ENCODE peak calls at places on chromosome 9, in five cellular contexts. X is cardiac septum; Q is activated naive CD4-positive, alpha-beta T cell treated with anti-CD3 and anti-CD28 coated beads, Interleukin-2, amount 50 U/mL, for 72 hours; D is cardiac muscle cell; V is transverse colon. B is an unnamed sample.

GRCh38 chr9:106797299-106797698 is 65.7 kb upstream of the ZNF462 start:
- DNase-seq in X (no peak), Q (no peak), D (no peak), V (peak), B (no peak)

GRCh38 chr9:129887210-129888084 is 52.2 kb downstream of the USP20 start:
- DNase-seq in X (no peak), Q (peak), D (no peak), V (peak), B (peak)

GRCh38 chr9:135920256-135920930 is 13.0 kb upstream of the CAMSAP1 start:
- DNase-seq in X (no peak), Q (no peak), D (no peak), V (no peak), B (no peak)

GRCh38 chr9:95182854-95183563 is 134.5 kb downstream of the FANCC start:
- DNase-seq in X (no peak), Q (no peak), D (peak), V (no peak), B (no peak)

GRCh38 chr9:110659891-110660541 is 8.6 kb upstream of the MUSK start:
- DNase-seq in X (no peak), Q (no peak), D (no peak), V (no peak), B (no peak)

GRCh38 chr9:127974002-127974768 is 6.6 kb downstream of the EEIG1 start:
- DNase-seq in X (no peak), Q (no peak), D (no peak), V (no peak), B (no peak)

GRCh38 chr9:98523231-98523901 is 185.4 kb downstream of the GABBR2 start:
- DNase-seq in X (no peak), Q (no peak), D (peak), V (no peak), B (no peak)

GRCh38 chr9:18020254-18020745 is 441.4 kb downstream of the SH3GL2 start:
- DNase-seq in X (no peak), Q (no peak), D (no peak), V (no peak), B (no peak)

GRCh38 chr9:112505083-112505482 is 18.5 kb downstream of the KIAA1958 start:
- DNase-seq in X (no peak), Q (no peak), D (no peak), V (no peak), B (no peak)

GRCh38 chr9:34541540-34541939 is 18.8 kb upstream of the ENHO start:
- DNase-seq in X (no peak), Q (no peak), D (no peak), V (no peak), B (no peak)

GRCh38 chr9:107975426-107976010 is 485.9 kb upstream of the KLF4 start:
- DNase-seq in X (no peak), Q (no peak), D (no peak), V (peak), B (no peak)

GRCh38 chr9:25418974-25419373 is 259.3 kb downstream of the TUSC1 start:
- DNase-seq in X (no peak), Q (no peak), D (no peak), V (no peak), B (no peak)

GRCh38 chr9:79617395-79617794 is 45.6 kb downstream of the TLE4 start:
- DNase-seq in X (no peak), Q (no peak), D (no peak), V (peak), B (no peak)

GRCh38 chr9:132912131-132912530 is 32.3 kb downstream of the TSC1 start:
- DNase-seq in X (no peak), Q (no peak), D (no peak), V (no peak), B (no peak)

GRCh38 chr9:97721396-97721795 is 24.3 kb upstream of the XPA start:
- DNase-seq in X (no peak), Q (no peak), D (no peak), V (no peak), B (no peak)

GRCh38 chr9:7186175-7186574 is 428.4 kb downstream of the KDM4C start:
- DNase-seq in X (no peak), Q (no peak), D (no peak), V (no peak), B (peak)

GRCh38 chr9:123426406-123426805 is 70.4 kb downstream of the CRB2 start:
- DNase-seq in X (peak), Q (no peak), D (no peak), V (no peak), B (no peak)

GRCh38 chr9:115764649-115765048 is 388.9 kb upstream of the PAPPA start:
- DNase-seq in X (no peak), Q (no peak), D (no peak), V (no peak), B (no peak)

GRCh38 chr9:72203205-72203803 is 54.1 kb downstream of the GDA start:
- DNase-seq in X (no peak), Q (no peak), D (peak), V (peak), B (peak)

GRCh38 chr9:129962889-129963703 is 79.9 kb downstream of the FNBP1 start:
- DNase-seq in X (peak), Q (peak), D (peak), V (peak), B (no peak)

GRCh38 chr9:91192785-91193657 is 168.7 kb downstream of the AUH start:
- DNase-seq in X (peak), Q (peak), D (peak), V (peak), B (peak)

GRCh38 chr9:131704195-131704983 is 35.5 kb downstream of the RAPGEF1 start:
- DNase-seq in X (no peak), Q (no peak), D (no peak), V (no peak), B (no peak)

B was measured in erythroblast.